ENCODE peak calls at places on chromosomes 4 and X, in nine cellular contexts. G, F, E, R, S, J, B, D and V are unnamed samples.

GRCh38 chr4:6221851-6222760 is 21.8 kb upstream of the JAKMIP1 start:
- DNase-seq in E (peak), F (no peak), B (peak), G (peak), S (peak), R (no peak), D (peak), J (peak), V (no peak)

GRCh38 chr4:26748805-26749204 is 111.8 kb upstream of the STIM2 start:
- DNase-seq in S (no peak), F (no peak), E (no peak), J (no peak), B (no peak), G (no peak), D (no peak), R (no peak), V (no peak)

GRCh38 chrX:10833299-10834169 is 213.1 kb upstream of the MID1 start:
- DNase-seq in J (peak), G (peak), S (peak), D (peak), F (no peak), B (peak), E (no peak), R (no peak), V (peak)

GRCh38 chrX:131729295-131729694 is 185.4 kb downstream of the OR13H1 start:
- DNase-seq in R (no peak), F (no peak), D (no peak), S (no peak), G (no peak), E (no peak), J (no peak), B (peak), V (no peak)

GRCh38 chrX:154596290-154596929 is 11.5 kb downstream of the CTAG1A start:
- DNase-seq in D (no peak), J (peak), R (no peak), B (no peak), S (peak), G (no peak), F (peak), E (no peak), V (peak)

GRCh38 chrX:68939868-68940267 is 111.0 kb downstream of the EFNB1 start:
- DNase-seq in J (no peak), F (no peak), S (peak), D (no peak), B (no peak), E (no peak), G (no peak), R (no peak), V (no peak)

GRCh38 chr4:20528508-20528907 is 171.8 kb upstream of the PACRGL start:
- DNase-seq in E (no peak), D (no peak), J (no peak), S (no peak), B (no peak), R (no peak), F (no peak), G (no peak), V (no peak)

GRCh38 chrX:47501226-47502071 is 18.4 kb upstream of the ZNF41 start:
- DNase-seq in S (no peak), J (peak), G (no peak), E (no peak), B (no peak), D (no peak), R (no peak), F (peak), V (no peak)

GRCh38 chr4:40055873-40056721 is 553 bp upstream of the N4BP2 start:
- DNase-seq in E (no peak), R (peak), F (peak), G (peak), S (peak), J (peak), D (peak), B (peak), V (peak)

GRCh38 chr4:4480685-4481393 is 61.0 kb downstream of the STX18 start:
- DNase-seq in G (no peak), J (no peak), R (no peak), E (no peak), D (no peak), B (no peak), F (peak), S (no peak), V (no peak)

GRCh38 chr4:176792348-176793059 is at the start of gene VEGFC:
- DNase-seq in D (peak), S (peak), J (peak), G (peak), R (no peak), B (peak), F (no peak), E (no peak), V (peak)

GRCh38 chr4:8842614-8843013 is 29.0 kb downstream of the HMX1 start:
- DNase-seq in S (no peak), E (no peak), R (no peak), J (no peak), F (no peak), G (no peak), D (no peak), B (no peak), V (no peak)

GRCh38 chrX:123749643-123750042 is 16.8 kb upstream of the THOC2 start:
- DNase-seq in E (no peak), R (no peak), B (no peak), G (no peak), J (peak), S (no peak), D (no peak), F (no peak), V (no peak)

GRCh38 chrX:40950546-40950945 is 134.7 kb upstream of the USP9X start:
- DNase-seq in D (no peak), S (peak), R (no peak), G (no peak), E (no peak), F (no peak), J (no peak), B (no peak), V (no peak)

GRCh38 chrX:12741416-12741815 is 49.8 kb upstream of the PRPS2 start:
- DNase-seq in J (no peak), B (no peak), D (no peak), E (peak), S (no peak), R (no peak), G (no peak), F (no peak), V (peak)

GRCh38 chrX:70089575-70090297 is 27.5 kb downstream of the OTUD6A start:
- DNase-seq in D (no peak), J (peak), G (no peak), B (no peak), S (no peak), R (no peak), F (peak), E (no peak), V (no peak)

GRCh38 chr4:30916337-30917274 is 196.4 kb downstream of the PCDH7 start:
- DNase-seq in G (no peak), B (no peak), J (no peak), E (no peak), S (no peak), F (no peak), D (no peak), R (no peak), V (no peak)

GRCh38 chrX:17736856-17737706 is at the start of gene SCML1:
- DNase-seq in S (peak), R (peak), B (peak), D (peak), J (peak), G (peak), E (peak), F (peak), V (peak)

GRCh38 chr4:183147983-183148382 is 48.9 kb downstream of the WWC2 start:
- DNase-seq in E (no peak), S (no peak), F (no peak), R (no peak), J (no peak), D (no peak), G (no peak), B (no peak), V (no peak)

DNA sequence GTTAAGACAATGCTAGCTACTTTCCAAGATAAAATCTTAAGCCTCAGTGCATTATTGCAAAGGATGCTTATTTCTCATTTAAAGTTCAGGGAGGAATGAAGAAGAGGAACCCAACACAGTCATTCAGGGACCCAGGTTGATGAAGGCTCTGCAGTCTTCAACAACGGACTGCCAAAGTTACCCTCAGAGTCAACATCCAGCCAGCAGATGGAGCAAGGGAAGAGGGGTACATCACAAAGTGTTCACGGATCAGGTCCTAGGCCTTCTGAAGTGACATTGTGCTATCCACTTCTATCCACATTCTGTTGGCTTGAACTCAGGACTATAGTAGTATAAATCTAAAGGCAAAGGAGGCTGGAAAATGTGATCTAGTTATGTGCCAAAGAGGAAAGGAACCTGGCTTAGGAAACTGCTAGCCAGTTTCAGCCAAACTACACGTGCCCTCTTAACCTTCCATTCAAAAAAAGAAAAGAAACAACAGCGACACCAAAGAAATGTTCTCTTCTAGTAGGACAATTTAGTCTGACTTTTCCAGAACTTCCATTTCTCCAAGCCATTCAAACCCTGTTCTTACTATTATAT is 28.8 kb downstream of the NKX6-1 start:
- DNase-seq in J (no peak), E (no peak), B (no peak), F (no peak), G (no peak), S (peak), D (no peak), R (no peak), V (peak)
- TF ChIP-seq CTCF in J (peak), E (peak), B (no peak), F (peak), G (no peak), S (peak), D (no peak), R (no peak), V (no peak)

GRCh38 chr4:169756971-169757574 is 671 bp downstream of the HPF1 start:
- DNase-seq in B (no peak), R (no peak), D (no peak), J (no peak), F (no peak), E (no peak), S (no peak), G (no peak), V (no peak)

GRCh38 chr4:169757575-169758184 is at the start of gene HPF1:
- DNase-seq in G (peak), D (peak), S (peak), J (peak), E (peak), F (no peak), R (peak), B (peak), V (peak)
- TF ChIP-seq CTCF in G (no peak), D (no peak), S (no peak), J (no peak), E (no peak), F (peak), R (no peak), B (no peak), V (no peak)

GRCh38 chrX:21756785-21757529 is 959 bp downstream of the SMPX start:
- DNase-seq in D (no peak), S (no peak), B (no peak), E (no peak), G (no peak), F (no peak), R (no peak), J (no peak), V (no peak)
- TF ChIP-seq CTCF in D (no peak), S (peak), B (no peak), E (no peak), G (no peak), F (no peak), R (no peak), J (no peak), V (no peak)

GRCh38 chr4:86594559-86595425 is 677 bp downstream of the PTPN13 start:
- DNase-seq in E (peak), S (peak), R (peak), G (peak), B (peak), J (peak), F (peak), D (no peak), V (peak)
- TF ChIP-seq CTCF in E (no peak), S (peak), R (no peak), G (no peak), B (no peak), J (peak), F (peak), D (no peak), V (no peak)

GRCh38 chrX:18769812-18770573 is 62.5 kb downstream of the PPEF1 start:
- DNase-seq in D (no peak), J (peak), S (no peak), E (no peak), G (no peak), R (no peak), F (no peak), B (no peak), V (no peak)
- TF ChIP-seq CTCF in D (no peak), J (no peak), S (no peak), E (no peak), G (peak), R (no peak), F (no peak), B (no peak), V (no peak)

DNA sequence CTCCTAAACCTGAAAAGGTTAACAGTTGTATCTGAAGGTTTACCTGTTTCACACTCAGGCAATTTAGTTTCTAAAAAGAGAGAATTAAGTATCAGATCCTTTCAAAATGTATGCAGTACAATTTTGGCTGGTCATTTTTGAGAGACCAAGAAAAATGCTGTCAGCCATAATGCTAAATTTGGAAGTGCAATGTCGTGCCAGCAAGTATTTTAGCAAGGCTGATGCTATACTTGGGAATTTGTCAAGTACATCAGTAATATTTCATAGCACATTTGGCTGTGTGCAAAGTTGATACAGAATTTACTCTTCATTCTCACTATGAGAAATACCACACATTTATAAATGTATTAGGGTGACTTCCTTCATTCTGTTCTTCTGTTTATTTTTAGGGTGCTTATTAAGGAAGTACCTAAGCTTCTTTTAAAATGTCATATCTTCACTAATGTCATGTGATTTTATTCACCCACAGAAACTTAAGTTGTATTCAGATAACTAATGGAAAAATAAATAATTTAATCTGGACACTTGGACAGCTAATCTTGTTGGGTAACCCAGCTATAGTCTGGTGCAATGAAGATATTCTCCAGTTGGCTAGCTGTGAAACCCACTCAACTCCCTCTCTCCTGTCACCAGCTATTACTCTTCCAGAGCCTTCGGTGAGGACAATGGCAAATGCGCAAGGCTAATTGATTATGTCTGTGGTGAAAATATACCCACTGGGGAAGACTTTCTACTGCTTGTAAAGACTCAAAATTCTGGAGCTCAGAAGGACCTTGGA is 84.2 kb upstream of the TLL1 start:
- DNase-seq in G (no peak), B (no peak), J (no peak), D (no peak), S (no peak), E (no peak), F (no peak), R (no peak), V (no peak)
- TF ChIP-seq CTCF in G (no peak), B (no peak), J (no peak), D (no peak), S (no peak), E (no peak), F (no peak), R (no peak), V (no peak)

DNA sequence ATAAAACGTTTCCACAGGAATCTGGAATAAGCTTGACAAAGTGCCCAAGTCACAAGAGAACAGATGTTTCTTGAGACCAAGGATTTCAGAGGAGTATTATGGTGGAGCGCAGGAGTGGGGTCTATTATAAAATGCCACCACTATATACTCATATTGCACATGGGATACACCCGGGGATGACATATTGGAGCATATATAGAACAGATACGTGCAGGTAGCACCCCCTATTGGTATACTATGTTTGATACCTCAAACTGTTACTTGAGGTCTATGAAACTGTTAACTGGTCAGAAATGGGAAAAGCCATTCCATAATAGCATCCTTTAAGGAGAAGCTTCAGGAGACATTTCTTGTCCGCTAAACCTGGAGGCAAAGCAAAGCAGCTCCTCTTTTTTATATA is 86.0 kb downstream of the PCYT1B start:
- DNase-seq in E (peak), J (peak), B (no peak), G (no peak), R (no peak), S (no peak), F (no peak), D (no peak), V (no peak)
- TF ChIP-seq CTCF in E (peak), J (peak), B (no peak), G (peak), R (no peak), S (peak), F (no peak), D (no peak), V (no peak)

GRCh38 chr4:55866973-55867574 is 13.6 kb downstream of the EXOC1 start:
- DNase-seq in D (no peak), S (no peak), F (no peak), E (peak), R (no peak), B (no peak), G (no peak), J (peak), V (peak)
- TF ChIP-seq CTCF in D (peak), S (peak), F (peak), E (peak), R (peak), B (peak), G (peak), J (peak), V (peak)

GRCh38 chr4:82489987-82490386 is 59.6 kb downstream of the ENOPH1 start:
- DNase-seq in F (no peak), D (no peak), G (no peak), S (no peak), R (no peak), B (no peak), E (no peak), J (no peak), V (no peak)
- TF ChIP-seq CTCF in F (no peak), D (no peak), G (no peak), S (no peak), R (no peak), B (no peak), E (no peak), J (no peak), V (no peak)

GRCh38 chr4:7554885-7555284 is 120.2 kb upstream of the PSAPL1 start:
- DNase-seq in S (no peak), R (no peak), E (no peak), G (no peak), J (no peak), F (no peak), B (no peak), D (no peak), V (no peak)
- TF ChIP-seq CTCF in S (peak), R (no peak), E (peak), G (no peak), J (no peak), F (no peak), B (no peak), D (no peak), V (no peak)